ENCODE peak calls at places on chromosomes 12 and 14, in four cellular contexts. Z is adrenal gland, H is AG04450, I is PC-3. X is an unnamed sample.

GRCh38 chr12:42128327-42128726 is 16.3 kb downstream of the GXYLT1 start:
- DNase-seq in H (no peak), I (peak), Z (no peak), X (no peak)

GRCh38 chr14:58607571-58608317 is 30.0 kb upstream of the DACT1 start:
- DNase-seq in I (peak), Z (no peak), H (peak), X (no peak)

GRCh38 chr12:98126637-98127335 is 388.6 kb upstream of the TMPO start:
- DNase-seq in I (no peak), Z (no peak), H (no peak), X (peak)

GRCh38 chr12:89351489-89352241 is 636 bp downstream of the DUSP6 start:
- DNase-seq in H (no peak), Z (peak), I (no peak), X (peak)

GRCh38 chr12:31007153-31007495 is 66.5 kb upstream of the DDX11 start:
- DNase-seq in I (no peak), H (no peak), Z (no peak), X (no peak)

GRCh38 chr12:118061876-118062791 is 1.2 kb upstream of the WSB2 start:
- DNase-seq in Z (peak), I (peak), H (no peak), X (peak)

GRCh38 chr12:85872497-85873091 is 1.5 kb upstream of the NTS start:
- DNase-seq in I (peak), H (peak), Z (no peak), X (no peak)

GRCh38 chr12:89243786-89244185 is 108.5 kb downstream of the DUSP6 start:
- DNase-seq in I (no peak), H (no peak), Z (no peak), X (no peak)

GRCh38 chr14:61147898-61148549 is 133.1 kb downstream of the TMEM30B start:
- DNase-seq in I (peak), Z (no peak), H (peak), X (no peak)

DNA sequence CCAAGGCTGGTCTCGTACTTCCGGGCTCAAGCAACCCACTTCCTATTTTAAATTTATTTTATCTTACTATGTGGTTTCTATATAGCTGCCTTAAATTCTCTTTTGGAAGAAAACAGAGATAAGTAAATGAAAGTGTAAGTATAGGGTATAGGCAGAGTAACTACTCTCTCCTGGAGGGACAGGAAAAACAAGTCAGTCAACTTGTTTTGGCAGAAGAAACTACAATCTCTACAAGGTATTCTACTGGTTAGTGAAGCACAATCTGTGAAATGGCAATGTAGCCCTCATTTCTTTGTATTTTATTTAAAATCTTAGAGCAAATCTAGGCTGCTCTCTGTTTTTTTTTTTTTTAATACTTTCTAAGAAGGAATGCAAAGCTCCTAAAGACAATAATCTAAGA is 55.4 kb downstream of the UBR7 start:
- DNase-seq in H (no peak), Z (no peak), I (peak), X (no peak)
- H3K4me3 ChIP-seq in H (no peak), Z (no peak), I (no peak), X (no peak)

DNA sequence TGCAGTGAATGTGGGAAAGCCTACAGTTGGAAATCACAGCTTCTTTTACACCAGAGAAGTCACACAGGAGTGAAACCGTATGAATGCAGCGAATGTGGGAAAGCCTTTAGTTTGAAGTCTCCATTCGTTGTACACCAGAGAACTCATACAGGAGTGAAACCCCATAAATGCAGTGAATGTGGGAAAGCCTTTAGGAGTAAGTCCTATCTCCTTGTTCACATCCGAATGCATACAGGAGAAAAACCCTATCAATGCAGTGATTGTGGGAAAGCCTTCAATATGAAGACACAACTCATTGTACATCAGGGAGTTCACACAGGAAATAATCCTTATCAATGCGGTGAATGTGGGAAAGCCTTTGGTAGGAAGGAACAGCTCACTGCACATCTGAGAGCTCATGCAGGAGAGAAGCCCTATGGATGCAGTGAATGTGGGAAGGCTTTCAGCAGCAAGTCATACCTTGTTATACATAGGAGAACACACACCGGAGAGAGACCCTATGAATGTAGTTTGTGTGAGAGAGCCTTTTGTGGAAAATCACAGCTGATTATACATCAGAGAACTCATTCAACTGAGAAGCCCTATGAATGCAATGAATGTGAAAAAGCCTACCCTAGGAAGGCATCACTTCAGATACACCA is 24.6 kb downstream of the ZNF26 start:
- DNase-seq in H (no peak), Z (no peak), I (no peak), X (no peak)
- H3K4me3 ChIP-seq in H (no peak), Z (no peak), I (no peak), X (no peak)

DNA sequence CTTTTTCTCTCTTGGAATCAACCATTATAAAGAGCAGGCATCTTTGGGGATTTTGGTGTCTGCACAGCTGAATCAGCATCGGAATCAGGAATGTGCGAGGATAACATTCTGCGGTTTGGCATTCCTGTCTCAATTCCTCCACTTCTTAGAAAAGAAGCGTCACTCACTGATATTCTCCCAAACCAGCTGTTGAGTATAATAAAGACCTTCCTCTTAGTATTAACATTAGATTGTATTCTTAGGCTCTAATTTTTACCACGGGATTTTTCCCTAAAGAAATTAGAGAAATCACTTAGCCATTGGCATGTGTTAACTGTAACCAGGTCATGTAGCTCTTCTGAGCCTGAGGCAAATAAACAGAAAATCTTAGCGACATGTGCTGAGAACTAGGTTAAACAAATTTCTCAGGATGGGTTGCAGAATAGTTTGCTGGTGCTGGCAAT is 128.7 kb downstream of the TMX1 start:
- DNase-seq in I (no peak), H (peak), Z (no peak), X (no peak)
- H3K4me3 ChIP-seq in I (no peak), H (no peak), Z (no peak), X (no peak)

GRCh38 chr12:76422154-76422877 is 74.1 kb upstream of the BBS10 start:
- DNase-seq in Z (no peak), H (no peak), I (no peak), X (no peak)

GRCh38 chr12:76420221-76420620 is 72.0 kb upstream of the BBS10 start:
- DNase-seq in I (no peak), Z (no peak), H (no peak), X (no peak)

GRCh38 chr12:76424941-76425340 is 76.7 kb upstream of the BBS10 start:
- DNase-seq in Z (no peak), H (no peak), I (no peak), X (no peak)

GRCh38 chr12:76426160-76426559 is 77.9 kb upstream of the BBS10 start:
- DNase-seq in I (no peak), Z (no peak), H (no peak), X (no peak)

DNA sequence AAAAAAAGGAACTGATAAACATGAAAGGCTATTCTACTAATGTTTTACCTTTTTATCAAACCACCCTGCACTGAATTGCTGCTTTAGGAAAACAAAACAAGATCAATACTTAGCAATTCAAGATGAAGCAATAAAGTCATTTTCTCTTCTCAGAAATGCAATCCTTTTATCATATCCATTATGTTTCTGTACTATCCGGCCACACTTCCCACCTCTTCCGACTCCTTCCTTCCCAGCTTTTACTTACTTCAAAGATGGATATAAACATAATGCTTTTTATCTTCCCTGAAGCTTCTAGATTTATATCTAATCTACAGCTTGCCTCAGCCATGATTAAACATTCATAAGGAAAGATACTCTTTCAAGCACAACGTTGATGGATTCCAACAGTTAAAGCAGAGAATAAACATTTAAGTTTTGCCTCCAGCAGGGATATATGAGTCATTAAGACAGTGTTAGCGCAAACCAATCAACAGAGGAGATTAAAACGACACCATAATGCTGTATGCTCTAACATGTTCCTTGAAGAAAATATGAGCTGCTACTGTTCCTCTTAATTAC is 74.7 kb upstream of the BBS10 start:
- DNase-seq in H (peak), Z (no peak), I (peak), X (no peak)
- H3K4me3 ChIP-seq in H (peak), Z (no peak), I (peak), X (no peak)

GRCh38 chr12:50186667-50187066 is 19.5 kb upstream of the CERS5 start:
- DNase-seq in I (no peak), H (no peak), Z (no peak), X (no peak)
- H3K4me3 ChIP-seq in I (no peak), H (no peak), Z (no peak), X (no peak)

DNA sequence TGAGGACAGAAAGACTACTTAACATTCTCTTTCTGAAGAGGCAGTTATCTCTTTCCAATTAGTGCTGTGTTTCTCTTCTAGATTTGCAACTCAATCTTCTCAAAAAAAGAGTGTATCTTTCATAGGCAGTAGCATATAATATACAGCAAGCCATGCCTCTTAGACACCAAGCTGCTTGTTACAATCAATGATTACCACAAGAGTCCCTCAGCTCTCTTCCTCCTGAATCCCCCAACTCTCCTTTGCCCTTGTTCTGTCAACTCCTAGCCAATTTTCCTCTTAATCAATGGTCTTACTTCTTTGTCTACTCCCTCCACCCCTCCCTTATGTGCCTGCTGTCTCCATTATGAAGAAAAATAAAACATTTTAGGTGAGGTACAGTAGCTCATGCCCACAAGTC is 2.6 kb downstream of the TMTC1 start:
- DNase-seq in Z (no peak), I (no peak), H (no peak), X (no peak)
- H3K4me3 ChIP-seq in Z (no peak), I (no peak), H (peak), X (no peak)